ENCODE peak calls at places on chromosomes 2 and 18, in eight cellular contexts. X is testis, Y is tibial artery, Z is kidney, I is transverse colon, H is left ventricle myocardium inferior, Q is PC-9, V is heart right ventricle. W is an unnamed sample. For H3K36me3, the result is how much of the 10 kb centered on the place peaks cover.

GRCh38 chr18:35695803-35696202 is 114.3 kb downstream of the GALNT1 start:
- DNase-seq in X (peak), Y (no peak), Z (no peak), I (no peak), H (peak), Q (no peak), V (peak), W (no peak)

GRCh38 chr18:36376361-36376760 is 78.8 kb downstream of the FHOD3 start:
- DNase-seq in X (no peak), Y (no peak), Z (no peak), I (no peak), H (no peak), Q (no peak), V (no peak), W (no peak)

GRCh38 chr18:74457043-74457742 is at the start of gene DIPK1C:
- DNase-seq in X (peak), Y (no peak), Z (no peak), I (no peak), H (peak), Q (no peak), V (no peak), W (no peak)

GRCh38 chr18:35693829-35694228 is 112.3 kb downstream of the GALNT1 start:
- DNase-seq in X (no peak), Y (no peak), Z (no peak), I (no peak), H (no peak), Q (no peak), V (no peak), W (no peak)

GRCh38 chr2:45007961-45008295 is 1.3 kb downstream of the SIX2 start:
- DNase-seq in X (no peak), Y (no peak), Z (no peak), I (no peak), H (no peak), Q (no peak), V (no peak), W (no peak)

GRCh38 chr2:1645761-1646476 is 98.4 kb downstream of the PXDN start:
- DNase-seq in X (peak), Y (no peak), Z (peak), I (no peak), H (no peak), Q (no peak), V (no peak), W (no peak)

GRCh38 chr2:88683160-88684021 is 8.1 kb upstream of the RPIA start:
- DNase-seq in X (no peak), Y (no peak), Z (no peak), I (no peak), H (no peak), Q (no peak), V (no peak), W (no peak)

GRCh38 chr2:241613018-241613780 is 23.8 kb downstream of the THAP4 start:
- DNase-seq in X (peak), Y (no peak), Z (no peak), I (no peak), H (no peak), Q (no peak), V (no peak), W (no peak)

GRCh38 chr2:160582481-160583161 is 89.0 kb upstream of the RBMS1 start:
- DNase-seq in X (peak), Y (no peak), Z (no peak), I (no peak), H (no peak), Q (peak), V (no peak), W (peak)

GRCh38 chr2:113198790-113199612 is 25.2 kb downstream of the PSD4 start:
- DNase-seq in X (peak), Y (peak), Z (peak), I (peak), H (peak), Q (peak), V (peak), W (no peak)

GRCh38 chr2:239164281-239164871 is 236.4 kb downstream of the HDAC4 start:
- DNase-seq in X (no peak), Y (peak), Z (peak), I (no peak), H (peak), Q (no peak), V (no peak), W (no peak)

GRCh38 chr2:38615237-38615636 is 12.5 kb upstream of the HNRNPLL start:
- DNase-seq in X (no peak), Y (no peak), Z (no peak), I (no peak), H (no peak), Q (no peak), V (no peak), W (no peak)

GRCh38 chr2:203811491-203812221 is 55.9 kb upstream of the CTLA4 start:
- DNase-seq in X (peak), Y (peak), Z (peak), I (peak), H (peak), Q (peak), V (peak), W (peak)

GRCh38 chr2:37211212-37211611 is 14.9 kb downstream of the CEBPZOS start:
- DNase-seq in X (no peak), Y (no peak), Z (no peak), I (no peak), H (no peak), Q (no peak), V (no peak), W (no peak)

GRCh38 chr2:37215255-37215654 is 16.1 kb downstream of the CEBPZ start:
- DNase-seq in X (no peak), Y (no peak), Z (no peak), I (no peak), H (no peak), Q (no peak), V (no peak), W (no peak)

GRCh38 chr2:37211939-37212338 is 15.6 kb downstream of the CEBPZOS start:
- DNase-seq in X (no peak), Y (no peak), Z (no peak), I (no peak), H (no peak), Q (no peak), V (no peak), W (no peak)
- H3K4me3 ChIP-seq in X (no peak), Y (no peak), Z (no peak), I (no peak), H (no peak), Q (no peak), V (no peak), W (no peak)

DNA sequence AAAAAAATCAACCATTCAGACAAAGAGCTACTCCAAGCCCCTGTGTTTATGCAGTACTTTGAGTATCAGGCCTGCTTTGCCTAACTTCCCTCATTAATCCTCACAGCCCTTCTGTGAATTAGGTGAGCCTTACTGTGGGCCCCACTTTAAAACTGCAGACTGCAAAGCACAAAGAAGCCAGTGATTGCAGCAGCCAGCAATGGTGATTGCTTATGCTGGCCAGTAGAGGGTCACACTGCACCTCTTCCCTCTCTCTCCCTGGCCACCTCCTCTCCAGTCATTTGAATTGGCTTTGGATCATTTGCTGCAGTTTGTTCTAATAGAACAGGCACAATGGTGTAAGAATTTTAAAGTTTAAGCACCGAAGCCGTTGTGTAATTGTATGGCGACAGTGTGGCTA is 229.9 kb downstream of the AGPS start:
- DNase-seq in X (peak), Y (no peak), Z (no peak), I (no peak), H (no peak), Q (no peak), V (no peak), W (no peak)
- TF ChIP-seq CTCF in X (no peak), Y (peak), Z (no peak), I (no peak), H (no peak), Q (no peak), V (no peak), W (peak)

GRCh38 chr2:11667866-11668637 is 1.9 kb downstream of the NTSR2 start:
- DNase-seq in X (no peak), Y (no peak), Z (no peak), I (no peak), H (no peak), Q (no peak), V (no peak), W (no peak)
- H3K36me3 ChIP-seq in X (under half), Y (under half), Z (under half), I (under half), H (under half), Q (under half), V (under half), W (under half)

DNA sequence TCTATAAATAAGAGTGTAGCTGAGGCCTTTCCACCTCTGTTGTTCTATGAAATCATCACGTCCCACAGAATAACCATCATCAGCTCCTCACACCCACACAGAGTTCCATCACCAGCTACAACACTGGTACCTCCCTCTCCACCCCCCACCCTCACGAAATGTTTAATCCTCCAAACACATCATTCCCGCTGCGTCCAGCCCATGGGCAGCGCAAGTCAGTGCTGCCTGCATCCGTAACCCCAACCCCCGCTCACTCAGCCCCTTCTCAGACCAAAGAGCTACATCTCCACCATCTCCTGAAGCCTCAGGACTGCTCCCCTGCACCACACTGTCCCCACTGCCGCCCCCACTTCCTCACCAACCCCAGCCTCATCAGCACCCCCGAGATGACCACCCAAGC is 19.4 kb downstream of the DNMT3A start:
- DNase-seq in X (no peak), Y (no peak), Z (no peak), I (no peak), H (no peak), Q (no peak), V (no peak), W (no peak)
- H3K4me3 ChIP-seq in X (no peak), Y (no peak), Z (no peak), I (no peak), H (no peak), Q (no peak), V (no peak), W (no peak)

W was measured in BJ.